ENCODE peak calls at places on chromosomes 3 and 15, in six cellular contexts. R, O, M, S, Q and Z are unnamed samples.

GRCh38 chr3:146131616-146132410 is 29.2 kb downstream of the PLOD2 start:
- DNase-seq in R (peak; percentile 85), O (no peak), M (peak; percentile 65), S (no peak), Q (no peak), Z (no peak)

GRCh38 chr3:179528786-179529185 is 33.9 kb upstream of the ACTL6A start:
- DNase-seq in R (peak; percentile 57), O (no peak), M (no peak), S (no peak), Q (no peak), Z (no peak)

GRCh38 chr3:126721246-126721645 is 17.2 kb downstream of the CHCHD6 start:
- DNase-seq in R (no peak), O (no peak), M (no peak), S (no peak), Q (no peak), Z (no peak)

GRCh38 chr3:133383175-133383574 is 16.7 kb upstream of the BFSP2 start:
- DNase-seq in R (no peak), O (no peak), M (no peak), S (no peak), Q (no peak), Z (peak; percentile 20)

GRCh38 chr3:58021072-58021959 is 13.1 kb downstream of the FLNB start:
- DNase-seq in R (no peak), O (peak; percentile 87), M (no peak), S (no peak), Q (no peak), Z (no peak)

GRCh38 chr3:108099203-108099602 is 8.4 kb upstream of the CD47 start:
- DNase-seq in R (peak; percentile 39), O (no peak), M (no peak), S (no peak), Q (no peak), Z (no peak)

GRCh38 chr15:49036650-49037545 is 9.3 kb downstream of the SECISBP2L start:
- DNase-seq in R (peak; percentile 78), O (no peak), M (peak; percentile 6), S (no peak), Q (no peak), Z (no peak)

GRCh38 chr3:30399394-30400181 is 206.8 kb upstream of the TGFBR2 start:
- DNase-seq in R (peak; percentile 67), O (no peak), M (no peak), S (no peak), Q (no peak), Z (no peak)

GRCh38 chr3:167651820-167652219 is 1.9 kb downstream of the WDR49 start:
- DNase-seq in R (no peak), O (no peak), M (no peak), S (no peak), Q (no peak), Z (no peak)

GRCh38 chr3:46393554-46394434 is 13.1 kb downstream of the CCR5AS start:
- DNase-seq in R (peak; percentile 43), O (no peak), M (no peak), S (no peak), Q (no peak), Z (no peak)

GRCh38 chr3:143362115-143362992 is 242.8 kb downstream of the CHST2 start:
- DNase-seq in R (no peak), O (no peak), M (no peak), S (no peak), Q (no peak), Z (peak; percentile 45)

GRCh38 chr3:55203006-55203405 is 275.1 kb upstream of the LRTM1 start:
- DNase-seq in R (peak; percentile 63), O (no peak), M (peak; percentile 62), S (no peak), Q (no peak), Z (no peak)

GRCh38 chr15:95326689-95327525 is 1003.6 kb upstream of the NR2F2 start:
- DNase-seq in R (no peak), O (no peak), M (no peak), S (peak; percentile 18), Q (no peak), Z (peak; percentile 42)

GRCh38 chr15:63497642-63498100 is 6.7 kb upstream of the USP3 start:
- DNase-seq in R (no peak), O (no peak), M (no peak), S (no peak), Q (peak; percentile 87), Z (no peak)

GRCh38 chr3:128317101-128317697 is 149.5 kb downstream of the DNAJB8 start:
- DNase-seq in R (no peak), O (no peak), M (no peak), S (no peak), Q (no peak), Z (no peak)

GRCh38 chr15:85688703-85689102 is 106.0 kb downstream of the KLHL25 start:
- DNase-seq in R (no peak), O (no peak), M (no peak), S (no peak), Q (no peak), Z (no peak)

GRCh38 chr3:127628788-127629456 is at the start of gene PODXL2:
- DNase-seq in R (no peak), O (peak; percentile 25), M (no peak), S (peak; percentile 63), Q (peak; percentile 27), Z (peak; percentile 88)

GRCh38 chr15:63250312-63250965 is 27.0 kb upstream of the APH1B start:
- DNase-seq in R (peak; percentile 98), O (no peak), M (peak; percentile 71), S (no peak), Q (no peak), Z (no peak)

GRCh38 chr15:35852818-35853624 is 307.1 kb upstream of the DPH6 start:
- DNase-seq in R (no peak), O (no peak), M (no peak), S (no peak), Q (no peak), Z (no peak)

GRCh38 chr15:72489943-72490554 is 15.9 kb downstream of the ARIH1 start:
- DNase-seq in R (no peak), O (no peak), M (no peak), S (no peak), Q (no peak), Z (no peak)

GRCh38 chr3:56917740-56918568 is 116.2 kb upstream of the ARHGEF3 start:
- DNase-seq in R (no peak), O (no peak), M (no peak), S (no peak), Q (no peak), Z (no peak)

GRCh38 chr3:113097821-113098516 is 107.2 kb downstream of the GTPBP8 start:
- DNase-seq in R (peak; percentile 68), O (no peak), M (peak; percentile 69), S (no peak), Q (no peak), Z (no peak)

GRCh38 chr15:71043373-71043772 is 71.9 kb upstream of the THSD4 start:
- DNase-seq in R (peak; percentile 72), O (no peak), M (no peak), S (no peak), Q (no peak), Z (no peak)

GRCh38 chr3:27659279-27660021 is 62.7 kb downstream of the EOMES start:
- DNase-seq in R (peak; percentile 55), O (peak; percentile 37), M (no peak), S (peak; percentile 58), Q (peak; percentile 26), Z (peak; percentile 60)

GRCh38 chr3:191380001-191380400 is 49.7 kb upstream of the UTS2B start:
- DNase-seq in R (no peak), O (no peak), M (no peak), S (no peak), Q (no peak), Z (no peak)

GRCh38 chr3:126540946-126541627 is 17.1 kb downstream of the CHST13 start:
- DNase-seq in R (no peak), O (no peak), M (no peak), S (no peak), Q (no peak), Z (no peak)

GRCh38 chr15:70826634-70827033 is 27.3 kb downstream of the LARP6 start:
- DNase-seq in R (peak; percentile 87), O (no peak), M (no peak), S (peak; percentile 56), Q (no peak), Z (no peak)

GRCh38 chr3:107432013-107432515 is 54.8 kb downstream of the CCDC54 start:
- DNase-seq in R (no peak), O (no peak), M (no peak), S (no peak), Q (no peak), Z (peak; percentile 62)

GRCh38 chr3:142077859-142078500 is 71.4 kb downstream of the TFDP2 start:
- DNase-seq in R (no peak), O (no peak), M (no peak), S (no peak), Q (no peak), Z (no peak)

GRCh38 chr3:186979837-186980236 is 49.5 kb downstream of the ST6GAL1 start:
- DNase-seq in R (no peak), O (no peak), M (no peak), S (no peak), Q (no peak), Z (no peak)